ENCODE peak calls at places on chromosome 5, in six cellular contexts. M, W, L, Q, U and C are unnamed samples.

GRCh38 chr5:153896701-153897100 is 142.0 kb downstream of the FAM114A2 start:
- DNase-seq in M (no peak), W (no peak), L (peak), Q (peak), U (peak), C (no peak)

GRCh38 chr5:177605667-177606066 is 5.7 kb downstream of the B4GALT7 start:
- DNase-seq in M (no peak), W (peak), L (no peak), Q (no peak), U (no peak), C (no peak)

GRCh38 chr5:78649220-78649700 is 688 bp upstream of the LHFPL2 start:
- DNase-seq in M (no peak), W (no peak), L (no peak), Q (no peak), U (no peak), C (no peak)

GRCh38 chr5:32604800-32605765 is 19.7 kb downstream of the SUB1 start:
- DNase-seq in M (no peak), W (no peak), L (no peak), Q (no peak), U (no peak), C (no peak)

GRCh38 chr5:172646716-172647285 is 5.7 kb downstream of the NEURL1B start:
- DNase-seq in M (peak), W (no peak), L (no peak), Q (peak), U (peak), C (no peak)

GRCh38 chr5:4254736-4255135 is 659.1 kb downstream of the IRX1 start:
- DNase-seq in M (no peak), W (no peak), L (no peak), Q (no peak), U (no peak), C (no peak)

GRCh38 chr5:173293817-173294672 is 34.2 kb downstream of the STC2 start:
- DNase-seq in M (peak), W (peak), L (peak), Q (peak), U (peak), C (peak)

GRCh38 chr5:96664669-96665068 is 2.5 kb downstream of the CAST start:
- DNase-seq in M (no peak), W (no peak), L (no peak), Q (no peak), U (no peak), C (no peak)

GRCh38 chr5:2357309-2357708 is 394.2 kb downstream of the IRX2 start:
- DNase-seq in M (no peak), W (no peak), L (no peak), Q (no peak), U (no peak), C (no peak)

GRCh38 chr5:146588806-146589355 is 72.9 kb upstream of the GPR151 start:
- DNase-seq in M (no peak), W (no peak), L (no peak), Q (no peak), U (no peak), C (no peak)

GRCh38 chr5:137498736-137499505 is at the start of gene SPOCK1:
- DNase-seq in M (peak), W (peak), L (peak), Q (no peak), U (peak), C (peak)

GRCh38 chr5:169162407-169162806 is 138.5 kb downstream of the SLIT3 start:
- DNase-seq in M (no peak), W (no peak), L (peak), Q (no peak), U (no peak), C (peak)

GRCh38 chr5:52870448-52870847 is 82.7 kb downstream of the ITGA1 start:
- DNase-seq in M (peak), W (no peak), L (no peak), Q (no peak), U (peak), C (peak)

GRCh38 chr5:143134269-143134668 is 269.2 kb downstream of the NR3C1 start:
- DNase-seq in M (no peak), W (no peak), L (peak), Q (no peak), U (no peak), C (peak)

GRCh38 chr5:132267931-132268501 is 10.5 kb downstream of the PDLIM4 start:
- DNase-seq in M (no peak), W (peak), L (no peak), Q (no peak), U (no peak), C (peak)

GRCh38 chr5:163631846-163632245 is 126.4 kb downstream of the MAT2B start:
- DNase-seq in M (no peak), W (no peak), L (no peak), Q (no peak), U (peak), C (no peak)

GRCh38 chr5:119037496-119038215 is 33.2 kb upstream of the DMXL1 start:
- DNase-seq in M (no peak), W (no peak), L (peak), Q (no peak), U (no peak), C (no peak)

GRCh38 chr5:54874337-54875021 is 110.9 kb downstream of the ESM1 start:
- DNase-seq in M (no peak), W (no peak), L (peak), Q (no peak), U (peak), C (no peak)

GRCh38 chr5:95281211-95281610 is 3.7 kb downstream of the MCTP1 start:
- DNase-seq in M (no peak), W (no peak), L (peak), Q (no peak), U (no peak), C (no peak)

GRCh38 chr5:126046275-126046674 is 376.9 kb upstream of the GRAMD2B start:
- DNase-seq in M (no peak), W (no peak), L (no peak), Q (no peak), U (no peak), C (no peak)

GRCh38 chr5:156149203-156149602 is 177.8 kb upstream of the SGCD start:
- DNase-seq in M (no peak), W (no peak), L (no peak), Q (no peak), U (no peak), C (no peak)

GRCh38 chr5:143471041-143471509 is 67.6 kb upstream of the NR3C1 start:
- DNase-seq in M (no peak), W (no peak), L (peak), Q (no peak), U (peak), C (peak)

GRCh38 chr5:95595289-95595931 is 24.5 kb upstream of the GPR150 start:
- DNase-seq in M (no peak), W (no peak), L (no peak), Q (no peak), U (no peak), C (no peak)

GRCh38 chr5:138649316-138649720 is 74.1 kb upstream of the HSPA9 start:
- DNase-seq in M (no peak), W (no peak), L (no peak), Q (no peak), U (no peak), C (no peak)